ENCODE peak calls at places on chromosomes 5 and 9, in eight cellular contexts. O, D, Z, U, Q, K, X and B are unnamed samples.

GRCh38 chr5:1010181-1010510 is 1.5 kb downstream of the NKD2 start:
- DNase-seq in O (peak; percentile 58), D (no peak), Z (no peak), U (no peak), Q (no peak), K (no peak), X (peak; percentile 37), B (no peak)

GRCh38 chr9:81758123-81758797 is 68.9 kb upstream of the TLE1 start:
- DNase-seq in O (no peak), D (no peak), Z (no peak), U (no peak), Q (no peak), K (no peak), X (no peak), B (no peak)

GRCh38 chr5:151023047-151023615 is 2.7 kb downstream of the GPX3 start:
- DNase-seq in O (peak; percentile 78), D (no peak), Z (no peak), U (no peak), Q (peak; percentile 52), K (no peak), X (no peak), B (no peak)

GRCh38 chr9:120779227-120779626 is 14.0 kb downstream of the FBXW2 start:
- DNase-seq in O (no peak), D (no peak), Z (no peak), U (no peak), Q (no peak), K (no peak), X (no peak), B (no peak)

GRCh38 chr5:38039091-38039490 is 199.2 kb upstream of the GDNF start:
- DNase-seq in O (no peak), D (no peak), Z (no peak), U (no peak), Q (no peak), K (no peak), X (no peak), B (no peak)

GRCh38 chr5:140630296-140630695 is 2.7 kb downstream of the CD14 start:
- DNase-seq in O (no peak), D (no peak), Z (no peak), U (no peak), Q (no peak), K (no peak), X (no peak), B (no peak)

GRCh38 chr5:180519098-180519497 is 24.9 kb downstream of the CNOT6 start:
- DNase-seq in O (no peak), D (no peak), Z (no peak), U (peak; percentile 28), Q (no peak), K (no peak), X (no peak), B (no peak)

GRCh38 chr5:7548576-7548975 is 152.6 kb downstream of the ADCY2 start:
- DNase-seq in O (no peak), D (no peak), Z (no peak), U (no peak), Q (no peak), K (no peak), X (no peak), B (no peak)

GRCh38 chr9:69898714-69899209 is 78.1 kb downstream of the CFAP95 start:
- DNase-seq in O (no peak), D (no peak), Z (peak; percentile 85), U (no peak), Q (peak; percentile 95), K (no peak), X (no peak), B (no peak)

GRCh38 chr9:18824095-18824666 is 208.8 kb downstream of the SAXO1 start:
- DNase-seq in O (no peak), D (peak; percentile 10), Z (no peak), U (no peak), Q (peak; percentile 31), K (no peak), X (no peak), B (no peak)

GRCh38 chr5:181084631-181085195 is 44.6 kb downstream of the BTNL9 start:
- DNase-seq in O (no peak), D (no peak), Z (no peak), U (no peak), Q (no peak), K (no peak), X (no peak), B (no peak)

GRCh38 chr5:119304439-119304838 is 51.4 kb upstream of the TNFAIP8 start:
- DNase-seq in O (no peak), D (no peak), Z (no peak), U (no peak), Q (no peak), K (no peak), X (no peak), B (no peak)

GRCh38 chr9:88974641-88975040 is 16.6 kb upstream of the S1PR3 start:
- DNase-seq in O (no peak), D (no peak), Z (no peak), U (no peak), Q (no peak), K (no peak), X (no peak), B (no peak)

GRCh38 chr5:93359296-93359957 is 221.6 kb downstream of the NR2F1-AS1 start:
- DNase-seq in O (no peak), D (no peak), Z (peak; percentile 90), U (no peak), Q (peak; percentile 98), K (no peak), X (no peak), B (no peak)

GRCh38 chr9:83583151-83584014 is 39.6 kb upstream of the IDNK start:
- DNase-seq in O (peak; percentile 42), D (peak; percentile 64), Z (peak; percentile 48), U (peak; percentile 30), Q (peak; percentile 60), K (peak; percentile 7), X (no peak), B (peak; percentile 21)

GRCh38 chr5:170225326-170226137 is 7.3 kb upstream of the C5orf58 start:
- DNase-seq in O (peak; percentile 70), D (peak; percentile 70), Z (peak; percentile 50), U (peak; percentile 66), Q (peak; percentile 64), K (peak; percentile 36), X (peak; percentile 85), B (peak; percentile 67)

GRCh38 chr5:178115136-178115834 is 2.0 kb downstream of the N4BP3 start:
- DNase-seq in O (no peak), D (no peak), Z (no peak), U (no peak), Q (no peak), K (no peak), X (no peak), B (no peak)
- TF ChIP-seq POLR2AphosphoS5 in O (no peak), D (no peak), Z (no peak), U (no peak), Q (no peak), K (no peak), X (no peak), B (no peak)

GRCh38 chr9:30722065-30722464 is 1662.4 kb upstream of the ACO1 start:
- DNase-seq in O (no peak), D (no peak), Z (no peak), U (no peak), Q (no peak), K (no peak), X (no peak), B (no peak)

GRCh38 chr9:30713279-30713678 is 1671.2 kb upstream of the ACO1 start:
- DNase-seq in O (no peak), D (peak; percentile 35), Z (no peak), U (no peak), Q (no peak), K (no peak), X (no peak), B (no peak)

GRCh38 chr9:30714389-30714788 is 1670.1 kb upstream of the ACO1 start:
- DNase-seq in O (no peak), D (no peak), Z (no peak), U (no peak), Q (no peak), K (no peak), X (no peak), B (no peak)

GRCh38 chr9:30723656-30724055 is 1660.8 kb upstream of the ACO1 start:
- DNase-seq in O (no peak), D (no peak), Z (no peak), U (no peak), Q (no peak), K (no peak), X (no peak), B (no peak)

DNA sequence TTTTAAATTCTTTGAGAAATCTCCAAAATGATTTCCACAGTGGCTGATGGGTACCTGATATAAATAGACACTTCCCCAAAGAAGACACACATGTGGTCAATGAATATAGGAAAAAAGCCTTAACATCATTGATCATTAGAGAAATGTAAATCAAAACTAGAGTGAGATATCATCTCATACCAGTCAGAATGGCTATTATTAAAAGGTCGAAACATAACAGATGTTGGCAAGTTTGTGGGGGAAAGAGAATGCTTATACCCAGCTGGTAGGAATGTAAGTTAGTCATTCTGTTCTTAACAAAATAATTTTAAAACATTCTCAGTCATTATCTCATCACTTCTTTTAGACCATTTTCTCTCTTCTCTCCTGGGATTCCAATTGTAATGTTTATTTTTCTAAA is 1666.0 kb upstream of the ACO1 start:
- DNase-seq in O (no peak), D (no peak), Z (no peak), U (no peak), Q (no peak), K (no peak), X (no peak), B (no peak)
- H3K27ac ChIP-seq in O (no peak overlapping the region), D (no peak overlapping the region), Z (no peak overlapping the region), U (no peak overlapping the region), Q (no peak overlapping the region), K (no peak overlapping the region), X (no peak overlapping the region), B (no peak overlapping the region)

GRCh38 chr9:113409481-113409880 is 994 bp downstream of the POLE3 start:
- DNase-seq in O (no peak), D (no peak), Z (no peak), U (no peak), Q (peak; percentile 7), K (no peak), X (no peak), B (no peak)

GRCh38 chr9:113410207-113411158 is at the start of the genes C9orf43 and POLE3:
- DNase-seq in O (peak; percentile 95), D (peak; percentile 94), Z (peak; percentile 92), U (peak; percentile 94), Q (peak; percentile 97), K (peak; percentile 67), X (peak; percentile 96), B (peak; percentile 93)

DNA sequence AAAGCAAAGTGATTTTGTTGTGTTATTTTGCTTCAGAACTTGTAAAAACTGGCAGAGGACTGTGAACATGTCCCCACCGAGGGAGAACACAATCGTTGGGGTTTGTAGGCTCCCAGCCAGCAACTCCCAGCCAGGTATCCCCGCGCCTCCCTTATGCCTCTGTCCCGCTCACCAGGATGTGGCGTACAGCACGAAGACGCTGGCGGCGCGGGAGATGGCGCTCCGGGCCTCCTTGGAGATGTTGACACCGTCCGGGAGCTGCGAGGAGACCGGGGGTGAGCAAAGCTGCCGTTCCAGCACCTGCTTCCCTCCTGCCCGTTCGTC is 630 bp downstream of the POLE3 start:
- DNase-seq in O (no peak), D (no peak), Z (no peak), U (peak; percentile 31), Q (no peak), K (no peak), X (no peak), B (no peak)
- TF ChIP-seq CTCF in O (no peak), D (no peak), Z (no peak), U (no peak), Q (no peak), K (no peak), X (no peak), B (no peak)

DNA sequence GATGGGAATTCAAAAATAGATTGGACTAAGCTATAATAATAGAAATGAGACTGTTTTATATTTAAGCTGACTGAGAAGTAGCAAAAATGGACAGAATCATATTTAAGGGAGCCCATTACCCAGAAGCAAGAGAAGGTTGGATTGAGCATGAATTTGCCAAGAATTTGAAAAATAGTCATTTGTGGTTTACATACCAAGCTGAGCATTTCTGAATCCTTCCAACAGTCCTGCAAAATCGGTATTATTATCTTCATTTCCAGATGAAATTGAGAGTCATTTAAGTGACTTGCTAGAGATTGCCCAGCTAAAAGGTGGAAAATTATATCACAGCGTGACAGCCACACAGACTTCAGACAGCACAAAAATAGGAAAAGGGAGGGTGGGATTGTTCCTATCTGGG is 48.4 kb downstream of the TNFSF15 start:
- DNase-seq in O (no peak), D (no peak), Z (no peak), U (no peak), Q (no peak), K (no peak), X (no peak), B (no peak)
- TF ChIP-seq POLR2AphosphoS5 in O (no peak), D (no peak), Z (no peak), U (no peak), Q (no peak), K (no peak), X (no peak), B (no peak)